ENCODE peak calls at places on chromosomes 1 and 21, in seven cellular contexts. One of them, this sample, is unnamed.
A peak's percentile ranks its signal among the peaks of the same experiment; 100 is the strongest.

GRCh38 chr1:34002810-34003209 is 138.9 kb downstream of the HMGB4 start:
- DNase-seq in A549: no peak
- DNase-seq in heart left ventricle: no peak
- DNase-seq in IMR-90: no peak
- DNase-seq in gastrocnemius medialis: no peak
- DNase-seq in breast epithelium: no peak
- DNase-seq in uterus: no peak
- DNase-seq in this sample: no peak

GRCh38 chr1:33081554-33082305 is 777 bp downstream of the AZIN2 start:
- DNase-seq in A549: no peak
- DNase-seq in heart left ventricle: no peak
- DNase-seq in uterus: no peak
- DNase-seq in gastrocnemius medialis: no peak
- DNase-seq in IMR-90: no peak
- DNase-seq in breast epithelium: no peak
- DNase-seq in this sample: no peak

GRCh38 chr1:226575436-226576390 is 27.1 kb downstream of the STUM start:
- DNase-seq in IMR-90: no peak
- DNase-seq in heart left ventricle: no peak
- DNase-seq in A549: no peak
- DNase-seq in uterus: no peak
- DNase-seq in gastrocnemius medialis: no peak
- DNase-seq in breast epithelium: no peak
- DNase-seq in this sample: no peak

GRCh38 chr1:12539705-12540579 is 78.1 kb downstream of the DHRS3 start:
- DNase-seq in heart left ventricle: peak; percentile 71
- DNase-seq in breast epithelium: peak; percentile 81
- DNase-seq in A549: peak; percentile 90
- DNase-seq in IMR-90: peak; percentile 93
- DNase-seq in uterus: peak; percentile 87
- DNase-seq in gastrocnemius medialis: peak; percentile 89
- DNase-seq in this sample: peak; percentile 83

GRCh38 chr1:4973341-4973740 is 318.9 kb downstream of the AJAP1 start:
- DNase-seq in uterus: no peak
- DNase-seq in heart left ventricle: no peak
- DNase-seq in A549: no peak
- DNase-seq in breast epithelium: no peak
- DNase-seq in gastrocnemius medialis: no peak
- DNase-seq in IMR-90: no peak
- DNase-seq in this sample: no peak

GRCh38 chr1:3054474-3054873 is 14.5 kb upstream of the PRDM16 start:
- DNase-seq in uterus: no peak
- DNase-seq in IMR-90: no peak
- DNase-seq in heart left ventricle: peak; percentile 5
- DNase-seq in A549: no peak
- DNase-seq in gastrocnemius medialis: no peak
- DNase-seq in breast epithelium: no peak
- DNase-seq in this sample: no peak

GRCh38 chr1:221032616-221033342 is 153.5 kb downstream of the HLX start:
- DNase-seq in gastrocnemius medialis: no peak
- DNase-seq in IMR-90: no peak
- DNase-seq in heart left ventricle: no peak
- DNase-seq in uterus: no peak
- DNase-seq in A549: no peak
- DNase-seq in breast epithelium: no peak
- DNase-seq in this sample: no peak

GRCh38 chr1:177471244-177471643 is 300.5 kb downstream of the BRINP2 start:
- DNase-seq in gastrocnemius medialis: no peak
- DNase-seq in breast epithelium: no peak
- DNase-seq in uterus: no peak
- DNase-seq in heart left ventricle: no peak
- DNase-seq in IMR-90: no peak
- DNase-seq in A549: no peak
- DNase-seq in this sample: no peak

GRCh38 chr21:44930543-44930981 is 9.3 kb upstream of the SLX9 start:
- DNase-seq in gastrocnemius medialis: no peak
- DNase-seq in uterus: no peak
- DNase-seq in IMR-90: no peak
- DNase-seq in breast epithelium: no peak
- DNase-seq in A549: no peak
- DNase-seq in heart left ventricle: no peak
- DNase-seq in this sample: no peak

GRCh38 chr1:54312874-54313316 is 93.3 kb downstream of the SSBP3 start:
- DNase-seq in uterus: peak; percentile 80
- DNase-seq in breast epithelium: peak; percentile 54
- DNase-seq in gastrocnemius medialis: peak; percentile 33
- DNase-seq in IMR-90: peak; percentile 77
- DNase-seq in heart left ventricle: peak; percentile 73
- DNase-seq in A549: peak; percentile 18
- DNase-seq in this sample: peak; percentile 89

GRCh38 chr1:54311506-54311905 is 94.7 kb downstream of the SSBP3 start:
- DNase-seq in uterus: no peak
- DNase-seq in gastrocnemius medialis: no peak
- DNase-seq in breast epithelium: no peak
- DNase-seq in heart left ventricle: no peak
- DNase-seq in IMR-90: peak; percentile 33
- DNase-seq in A549: no peak
- DNase-seq in this sample: no peak

GRCh38 chr1:54309631-54310366 is 96.4 kb downstream of the SSBP3 start:
- DNase-seq in IMR-90: no peak
- DNase-seq in gastrocnemius medialis: peak; percentile 77
- DNase-seq in uterus: no peak
- DNase-seq in A549: no peak
- DNase-seq in heart left ventricle: no peak
- DNase-seq in breast epithelium: no peak
- DNase-seq in this sample: no peak

GRCh38 chr1:54307305-54307704 is 98.9 kb downstream of the SSBP3 start:
- DNase-seq in A549: no peak
- DNase-seq in uterus: no peak
- DNase-seq in heart left ventricle: no peak
- DNase-seq in gastrocnemius medialis: no peak
- DNase-seq in IMR-90: no peak
- DNase-seq in breast epithelium: no peak
- DNase-seq in this sample: no peak

GRCh38 chr1:54310439-54311328 is 95.5 kb downstream of the SSBP3 start:
- DNase-seq in gastrocnemius medialis: peak; percentile 40
- DNase-seq in breast epithelium: no peak
- DNase-seq in uterus: no peak
- DNase-seq in A549: peak; percentile 22
- DNase-seq in IMR-90: peak; percentile 39
- DNase-seq in heart left ventricle: peak; percentile 45
- DNase-seq in this sample: no peak
- TF ChIP-seq CTCF in gastrocnemius medialis: peak; percentile 66
- TF ChIP-seq CTCF in breast epithelium: no peak
- TF ChIP-seq CTCF in uterus: peak; percentile 27
- TF ChIP-seq CTCF in A549: peak; percentile 33
- TF ChIP-seq CTCF in IMR-90: peak; percentile 58
- TF ChIP-seq CTCF in heart left ventricle: peak; percentile 47
- TF ChIP-seq CTCF in this sample: no peak

GRCh38 chr1:116915182-116915611 is 5.5 kb downstream of the PTGFRN start:
- DNase-seq in uterus: peak; percentile 45
- DNase-seq in gastrocnemius medialis: no peak
- DNase-seq in IMR-90: no peak
- DNase-seq in A549: no peak
- DNase-seq in breast epithelium: no peak
- DNase-seq in heart left ventricle: no peak
- DNase-seq in this sample: peak; percentile 46
- TF ChIP-seq POLR2A in uterus: no peak
- TF ChIP-seq POLR2A in gastrocnemius medialis: no peak
- TF ChIP-seq POLR2A in IMR-90: no peak
- TF ChIP-seq POLR2A in A549: no peak
- TF ChIP-seq POLR2A in breast epithelium: no peak
- TF ChIP-seq POLR2A in heart left ventricle: no peak
- TF ChIP-seq POLR2A in this sample: no peak

GRCh38 chr1:183958958-183959357 is 78.6 kb downstream of the COLGALT2 start:
- DNase-seq in gastrocnemius medialis: peak; percentile 37
- DNase-seq in breast epithelium: no peak
- DNase-seq in uterus: no peak
- DNase-seq in IMR-90: no peak
- DNase-seq in heart left ventricle: no peak
- DNase-seq in A549: no peak
- DNase-seq in this sample: no peak

GRCh38 chr1:183956559-183957188 is 80.9 kb downstream of the COLGALT2 start:
- DNase-seq in uterus: no peak
- DNase-seq in IMR-90: peak; percentile 87
- DNase-seq in A549: peak; percentile 29
- DNase-seq in heart left ventricle: no peak
- DNase-seq in gastrocnemius medialis: peak; percentile 39
- DNase-seq in breast epithelium: no peak
- DNase-seq in this sample: no peak

GRCh38 chr1:183962903-183963302 is 74.6 kb downstream of the COLGALT2 start:
- DNase-seq in breast epithelium: no peak
- DNase-seq in gastrocnemius medialis: no peak
- DNase-seq in heart left ventricle: no peak
- DNase-seq in uterus: no peak
- DNase-seq in A549: no peak
- DNase-seq in IMR-90: no peak
- DNase-seq in this sample: no peak

GRCh38 chr1:183957216-183957830 is 80.2 kb downstream of the COLGALT2 start:
- DNase-seq in breast epithelium: no peak
- DNase-seq in heart left ventricle: no peak
- DNase-seq in IMR-90: no peak
- DNase-seq in uterus: no peak
- DNase-seq in A549: no peak
- DNase-seq in gastrocnemius medialis: no peak
- DNase-seq in this sample: no peak

DNA sequence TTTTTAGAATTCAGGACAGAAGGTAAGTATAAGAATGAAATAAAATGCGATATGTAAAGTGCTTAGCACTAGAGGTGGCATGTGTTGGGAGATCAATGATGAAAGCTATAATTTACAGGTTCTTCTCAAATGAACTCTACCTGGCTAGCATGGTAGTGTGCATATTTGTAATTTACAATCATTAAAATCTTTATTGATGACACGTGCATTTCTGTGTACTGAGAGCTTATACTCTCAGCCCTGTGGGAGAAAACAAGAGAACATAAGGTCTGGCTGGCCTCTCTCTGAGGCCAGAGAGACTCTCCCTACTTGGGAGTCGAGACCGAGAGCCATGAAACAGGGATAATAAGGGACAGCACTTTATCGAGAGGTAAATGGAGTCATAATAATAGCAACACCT is 76.4 kb downstream of the COLGALT2 start:
- DNase-seq in breast epithelium: no peak
- DNase-seq in gastrocnemius medialis: no peak
- DNase-seq in IMR-90: no peak
- DNase-seq in heart left ventricle: no peak
- DNase-seq in uterus: no peak
- DNase-seq in A549: no peak
- DNase-seq in this sample: no peak
- H3K27ac ChIP-seq in breast epithelium: no peak overlapping the region
- H3K27ac ChIP-seq in gastrocnemius medialis: peak overlapping the region; percentile 24
- H3K27ac ChIP-seq in IMR-90: no peak overlapping the region
- H3K27ac ChIP-seq in heart left ventricle: no peak overlapping the region
- H3K27ac ChIP-seq in uterus: no peak overlapping the region
- H3K27ac ChIP-seq in A549: no peak overlapping the region
- H3K27ac ChIP-seq in this sample: no peak overlapping the region

DNA sequence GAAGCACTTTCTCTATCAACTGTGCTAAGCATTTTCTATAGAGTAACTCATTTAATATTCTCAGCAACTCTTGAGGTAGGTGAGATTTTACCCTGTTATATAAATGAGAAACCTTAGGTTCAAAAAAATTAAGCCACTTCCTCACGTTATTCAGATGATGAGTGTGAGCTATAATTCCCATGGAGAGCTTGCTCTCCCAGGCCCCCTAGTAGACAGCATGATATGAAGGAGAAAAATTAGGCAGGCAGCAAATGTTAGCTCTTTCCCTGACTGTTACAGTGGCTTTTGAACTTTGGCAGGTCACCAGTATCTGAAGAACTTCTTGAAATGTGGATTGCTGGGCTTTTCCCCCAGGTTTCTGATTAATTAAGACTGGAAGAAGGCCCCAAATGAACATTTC is 753.1 kb downstream of the NCAM2 start:
- DNase-seq in breast epithelium: no peak
- DNase-seq in IMR-90: no peak
- DNase-seq in A549: no peak
- DNase-seq in gastrocnemius medialis: no peak
- DNase-seq in heart left ventricle: no peak
- DNase-seq in uterus: no peak
- DNase-seq in this sample: no peak
- TF ChIP-seq CTCF in breast epithelium: peak; percentile 20
- TF ChIP-seq CTCF in IMR-90: no peak
- TF ChIP-seq CTCF in A549: no peak
- TF ChIP-seq CTCF in gastrocnemius medialis: peak; percentile 44
- TF ChIP-seq CTCF in heart left ventricle: no peak
- TF ChIP-seq CTCF in uterus: no peak
- TF ChIP-seq CTCF in this sample: no peak

DNA sequence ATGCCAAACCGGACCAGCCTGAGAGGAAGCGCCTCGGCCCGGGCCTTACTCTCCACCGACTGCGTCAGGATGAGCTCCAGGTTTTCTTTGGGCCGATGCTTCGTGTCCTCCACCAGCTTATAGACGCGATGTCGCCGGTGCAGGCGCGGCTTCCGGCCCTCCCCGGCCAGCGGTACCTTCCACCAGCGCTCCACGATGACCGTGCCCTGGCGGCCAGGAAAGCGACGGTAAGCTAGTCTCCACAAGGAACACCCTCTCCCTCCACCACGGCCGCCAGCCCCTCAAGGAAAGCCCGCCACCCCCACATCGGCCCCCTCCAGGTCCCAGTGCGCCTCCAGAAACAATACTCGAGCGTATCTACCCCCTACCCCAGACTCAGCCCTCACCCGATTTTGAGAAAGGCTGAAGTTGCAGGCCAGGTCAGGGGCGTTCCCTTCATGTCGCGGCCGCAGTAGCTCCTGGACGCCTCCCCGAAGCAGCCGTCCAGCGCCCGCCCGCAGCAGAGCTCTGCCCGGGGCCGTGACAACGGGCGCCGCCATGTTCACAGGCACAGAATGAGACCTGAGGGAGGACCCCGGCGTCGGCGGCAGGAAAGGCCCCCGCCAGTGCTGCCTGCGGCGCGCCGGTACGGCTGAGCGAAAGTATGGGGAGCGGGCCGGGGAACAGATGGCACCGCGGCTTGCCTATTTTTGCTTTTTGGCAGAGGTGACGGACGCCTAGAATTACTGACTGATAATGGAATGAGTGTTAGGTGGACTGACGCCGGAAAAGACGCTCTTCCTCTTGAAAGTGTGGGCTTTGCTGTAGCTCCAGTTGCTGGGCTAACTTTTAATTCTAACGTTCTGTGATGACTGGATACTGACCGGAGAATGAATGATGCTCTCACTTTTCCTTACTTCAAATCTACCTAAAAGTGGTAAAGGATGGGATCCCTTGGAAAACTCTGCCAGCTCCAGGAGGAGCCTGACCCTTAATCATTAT is at the start of gene MRPL9:
- DNase-seq in IMR-90: peak; percentile 71
- DNase-seq in uterus: peak; percentile 60
- DNase-seq in breast epithelium: peak; percentile 60
- DNase-seq in A549: peak; percentile 79
- DNase-seq in gastrocnemius medialis: peak; percentile 71
- DNase-seq in heart left ventricle: peak; percentile 86
- DNase-seq in this sample: peak; percentile 84
- TF ChIP-seq POLR2A in IMR-90: peak; percentile 78
- TF ChIP-seq POLR2A in uterus: peak; percentile 29
- TF ChIP-seq POLR2A in breast epithelium: no peak
- TF ChIP-seq POLR2A in A549: peak; percentile 65
- TF ChIP-seq POLR2A in gastrocnemius medialis: peak; percentile 8
- TF ChIP-seq POLR2A in heart left ventricle: no peak
- TF ChIP-seq POLR2A in this sample: peak; percentile 31